ENCODE peak calls at places on chromosomes 6 and 20, in ten cellular contexts. F, N, X, J, U, B, P, L, E and Q are unnamed samples.

GRCh38 chr6:112332274-112332673 is 14.9 kb upstream of the RFPL4B start:
- DNase-seq in F (no peak), N (no peak), X (peak), J (no peak), U (no peak), B (no peak), P (peak), L (peak), E (no peak), Q (peak)

GRCh38 chr6:111642463-111643158 is 36.9 kb upstream of the TRAF3IP2 start:
- DNase-seq in F (peak), N (peak), X (peak), J (no peak), U (peak), B (peak), P (peak), L (peak), E (peak), Q (peak)

GRCh38 chr6:89310929-89311328 is 4.2 kb downstream of the GABRR2 start:
- DNase-seq in F (no peak), N (no peak), X (peak), J (no peak), U (peak), B (no peak), P (peak), L (no peak), E (no peak), Q (peak)

GRCh38 chr20:56371977-56372376 is 13.2 kb downstream of the FAM210B start:
- DNase-seq in F (no peak), N (no peak), X (no peak), J (no peak), U (no peak), B (no peak), P (no peak), L (no peak), E (no peak), Q (no peak)

GRCh38 chr20:5990946-5991345 is 40.5 kb downstream of the MCM8 start:
- DNase-seq in F (no peak), N (no peak), X (no peak), J (no peak), U (no peak), B (no peak), P (no peak), L (no peak), E (no peak), Q (no peak)

GRCh38 chr6:108238321-108238720 is 22.5 kb downstream of the SNX3 start:
- DNase-seq in F (no peak), N (no peak), X (no peak), J (no peak), U (no peak), B (no peak), P (no peak), L (no peak), E (no peak), Q (no peak)

GRCh38 chr6:122648726-122649125 is 38.5 kb downstream of the PKIB start:
- DNase-seq in F (no peak), N (no peak), X (no peak), J (no peak), U (no peak), B (no peak), P (no peak), L (no peak), E (no peak), Q (no peak)

GRCh38 chr6:84280030-84280429 is 52.6 kb upstream of the CEP162 start:
- DNase-seq in F (no peak), N (no peak), X (peak), J (no peak), U (no peak), B (no peak), P (peak), L (peak), E (peak), Q (peak)

GRCh38 chr20:47508228-47508752 is 6.6 kb downstream of the NCOA3 start:
- DNase-seq in F (peak), N (no peak), X (no peak), J (no peak), U (no peak), B (no peak), P (no peak), L (no peak), E (no peak), Q (no peak)

GRCh38 chr6:26233608-26234420 is 131.2 kb upstream of the BTN3A2 start:
- DNase-seq in F (peak), N (peak), X (peak), J (peak), U (peak), B (no peak), P (peak), L (peak), E (no peak), Q (peak)

GRCh38 chr6:147381734-147382133 is 126.8 kb upstream of the SAMD5 start:
- DNase-seq in F (no peak), N (no peak), X (peak), J (no peak), U (peak), B (no peak), P (peak), L (peak), E (no peak), Q (peak)

GRCh38 chr6:5315883-5316282 is 54.6 kb downstream of the FARS2 start:
- DNase-seq in F (no peak), N (no peak), X (peak), J (no peak), U (no peak), B (no peak), P (peak), L (peak), E (peak), Q (no peak)

GRCh38 chr6:106128981-106129761 is 43.0 kb downstream of the PRDM1 start:
- DNase-seq in F (peak), N (no peak), X (peak), J (no peak), U (peak), B (no peak), P (peak), L (peak), E (peak), Q (peak)

GRCh38 chr6:116557863-116558262 is 4.3 kb downstream of the CALHM4 start:
- DNase-seq in F (no peak), N (no peak), X (peak), J (no peak), U (peak), B (no peak), P (peak), L (peak), E (peak), Q (peak)

GRCh38 chr20:58715709-58716475 is 23.3 kb downstream of the NPEPL1 start:
- DNase-seq in F (no peak), N (peak), X (no peak), J (no peak), U (no peak), B (no peak), P (no peak), L (no peak), E (no peak), Q (no peak)

GRCh38 chr6:137958809-137959565 is 91.9 kb downstream of the TNFAIP3 start:
- DNase-seq in F (no peak), N (no peak), X (peak), J (no peak), U (peak), B (no peak), P (no peak), L (no peak), E (no peak), Q (no peak)

GRCh38 chr6:26088344-26088743 is 1.1 kb downstream of the HFE start:
- DNase-seq in F (no peak), N (no peak), X (peak), J (no peak), U (peak), B (no peak), P (no peak), L (no peak), E (no peak), Q (no peak)

GRCh38 chr6:24899647-24900325 is 36.0 kb downstream of the RIPOR2 start:
- DNase-seq in F (no peak), N (no peak), X (no peak), J (no peak), U (no peak), B (no peak), P (peak), L (no peak), E (no peak), Q (no peak)

GRCh38 chr6:25175216-25175615 is 104.0 kb upstream of the CARMIL1 start:
- DNase-seq in F (no peak), N (no peak), X (no peak), J (no peak), U (no peak), B (no peak), P (peak), L (peak), E (no peak), Q (peak)

GRCh38 chr6:112408522-112408921 is 61.4 kb downstream of the RFPL4B start:
- DNase-seq in F (no peak), N (no peak), X (no peak), J (no peak), U (no peak), B (no peak), P (no peak), L (no peak), E (no peak), Q (no peak)

GRCh38 chr6:27295301-27296079 is 16.6 kb downstream of the POM121L2 start:
- DNase-seq in F (no peak), N (no peak), X (peak), J (no peak), U (peak), B (peak), P (peak), L (peak), E (peak), Q (peak)

GRCh38 chr6:125197795-125198269 is 44.3 kb downstream of the TPD52L1 start:
- DNase-seq in F (no peak), N (peak), X (peak), J (no peak), U (peak), B (peak), P (peak), L (peak), E (peak), Q (peak)

GRCh38 chr6:169969372-169970099 is 218.1 kb downstream of the ERMARD start:
- DNase-seq in F (no peak), N (peak), X (no peak), J (no peak), U (no peak), B (no peak), P (no peak), L (no peak), E (no peak), Q (no peak)

GRCh38 chr6:63904844-63905243 is 269.2 kb downstream of the PHF3 start:
- DNase-seq in F (peak), N (no peak), X (peak), J (no peak), U (peak), B (no peak), P (peak), L (peak), E (peak), Q (peak)

GRCh38 chr20:38874460-38875169 is 51.6 kb upstream of the FAM83D start:
- DNase-seq in F (peak), N (no peak), X (no peak), J (no peak), U (no peak), B (no peak), P (no peak), L (no peak), E (no peak), Q (no peak)

GRCh38 chr6:82741996-82742385 is 323.6 kb downstream of the UBE3D start:
- DNase-seq in F (no peak), N (no peak), X (no peak), J (no peak), U (no peak), B (no peak), P (no peak), L (no peak), E (no peak), Q (no peak)

GRCh38 chr6:3911614-3912336 is 62.6 kb downstream of the FAM50B start:
- DNase-seq in F (no peak), N (peak), X (peak), J (no peak), U (peak), B (no peak), P (peak), L (peak), E (peak), Q (peak)

GRCh38 chr20:51354769-51355319 is 187.7 kb downstream of the NFATC2 start:
- DNase-seq in F (no peak), N (no peak), X (peak), J (no peak), U (no peak), B (no peak), P (peak), L (peak), E (peak), Q (peak)

GRCh38 chr6:111555041-111555440 is 50.6 kb downstream of the TRAF3IP2 start:
- DNase-seq in F (no peak), N (no peak), X (peak), J (no peak), U (peak), B (no peak), P (peak), L (peak), E (no peak), Q (peak)

GRCh38 chr6:165987483-165988305 is 180.0 kb downstream of the TBXT start:
- DNase-seq in F (peak), N (peak), X (peak), J (no peak), U (peak), B (peak), P (peak), L (peak), E (peak), Q (no peak)

GRCh38 chr6:23183846-23184245 is 614.5 kb downstream of the HDGFL1 start:
- DNase-seq in F (no peak), N (no peak), X (no peak), J (no peak), U (no peak), B (no peak), P (no peak), L (no peak), E (no peak), Q (no peak)

GRCh38 chr20:8116067-8116811 is 15.8 kb upstream of the PLCB1 start:
- DNase-seq in F (no peak), N (no peak), X (peak), J (no peak), U (peak), B (no peak), P (peak), L (peak), E (no peak), Q (peak)

GRCh38 chr6:123747515-123747914 is 56.1 kb upstream of the NKAIN2 start:
- DNase-seq in F (no peak), N (no peak), X (no peak), J (no peak), U (no peak), B (no peak), P (no peak), L (no peak), E (no peak), Q (no peak)

DNA sequence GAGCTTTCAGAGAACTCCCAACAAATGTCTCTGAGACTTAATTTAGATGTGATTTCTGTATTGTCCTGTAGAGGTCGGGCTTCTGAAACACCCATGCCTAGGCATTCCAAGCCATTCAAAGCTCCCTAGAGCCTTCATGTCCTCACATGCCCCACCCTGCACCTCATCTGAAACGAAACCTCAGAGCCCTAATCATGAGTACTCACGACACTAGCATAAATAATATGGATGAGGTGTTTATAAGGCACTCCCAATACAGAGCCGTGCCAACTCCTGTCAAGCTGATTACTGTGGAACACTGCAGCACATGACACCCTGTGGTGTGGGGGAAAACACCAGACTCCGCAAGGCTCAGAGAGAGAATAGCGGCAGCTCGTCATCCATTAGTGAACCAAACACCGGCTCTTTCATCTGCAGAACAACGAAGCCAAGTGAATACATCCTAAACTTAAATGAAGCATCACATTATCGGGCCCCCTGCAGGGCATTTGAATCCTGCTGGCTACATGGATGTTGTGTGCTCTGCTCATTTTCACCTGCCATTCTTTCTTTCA is 83.8 kb downstream of the FNDC1 start:
- DNase-seq in F (peak), N (no peak), X (peak), J (no peak), U (peak), B (peak), P (peak), L (peak), E (peak), Q (peak)
- TF ChIP-seq CTCF in F (peak), N (no peak), X (peak), J (peak), U (peak), B (peak), P (peak), L (peak), E (peak), Q (peak)

GRCh38 chr6:17986656-17987575 is 519 bp downstream of the KIF13A start:
- DNase-seq in F (peak), N (peak), X (peak), J (peak), U (peak), B (peak), P (peak), L (peak), E (peak), Q (peak)
- TF ChIP-seq CTCF in F (no peak), N (no peak), X (no peak), J (no peak), U (no peak), B (no peak), P (no peak), L (no peak), E (no peak), Q (no peak)

DNA sequence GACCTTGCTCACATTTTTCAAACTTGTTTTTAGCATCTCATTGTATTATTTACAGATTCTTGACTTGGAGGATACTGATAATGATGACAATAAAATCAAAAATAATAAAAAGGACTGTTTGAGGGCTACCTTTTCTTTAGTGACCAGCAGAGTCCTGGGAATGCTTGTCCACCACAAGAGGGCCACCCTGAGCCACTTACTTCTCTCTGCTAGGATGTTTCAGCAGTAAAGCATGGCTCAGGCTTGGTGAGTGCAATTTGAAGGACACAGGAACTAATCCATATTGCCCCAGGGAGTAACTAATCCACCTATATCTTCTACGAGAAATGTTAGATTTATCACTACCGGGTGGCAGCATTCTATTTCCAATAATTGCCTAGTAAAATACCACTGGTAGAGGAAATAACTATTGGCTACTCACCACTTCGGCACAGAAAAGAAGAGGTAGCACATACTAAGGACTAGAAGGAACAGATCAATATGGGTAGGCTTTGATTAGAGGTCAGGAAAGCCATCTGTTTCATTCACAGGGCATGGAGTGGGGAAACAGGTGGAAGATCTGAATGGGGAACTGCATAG is 5.8 kb upstream of the KIAA0408 start:
- DNase-seq in F (peak), N (peak), X (peak), J (no peak), U (peak), B (peak), P (peak), L (peak), E (peak), Q (peak)
- TF ChIP-seq CTCF in F (peak), N (no peak), X (peak), J (peak), U (peak), B (peak), P (peak), L (peak), E (peak), Q (peak)

GRCh38 chr6:37314803-37315515 is 38.8 kb upstream of the RNF8 start:
- DNase-seq in F (peak), N (peak), X (peak), J (peak), U (peak), B (peak), P (peak), L (peak), E (peak), Q (no peak)
- TF ChIP-seq CTCF in F (peak), N (no peak), X (peak), J (peak), U (peak), B (peak), P (peak), L (peak), E (peak), Q (peak)